ENCODE peak calls at places on chromosomes 11 and 22, in four cellular contexts. One of them, this sample, is unnamed.

GRCh38 chr11:37788141-37788877 is 1190.3 kb upstream of the RAG2 start:
- DNase-seq in SK-N-SH: no peak
- DNase-seq in HepG2: no peak
- DNase-seq in WTC11: no peak
- DNase-seq in this sample: no peak

GRCh38 chr11:24348908-24349307 is 147.9 kb upstream of the LUZP2 start:
- DNase-seq in SK-N-SH: peak
- DNase-seq in HepG2: no peak
- DNase-seq in WTC11: no peak
- DNase-seq in this sample: no peak

GRCh38 chr11:108891143-108891542 is 226.3 kb downstream of the DDX10 start:
- DNase-seq in SK-N-SH: no peak
- DNase-seq in HepG2: no peak
- DNase-seq in WTC11: no peak
- DNase-seq in this sample: no peak

GRCh38 chr22:19568337-19569311 is 44.4 kb upstream of the CLDN5 start:
- DNase-seq in SK-N-SH: no peak
- DNase-seq in HepG2: no peak
- DNase-seq in WTC11: no peak
- DNase-seq in this sample: peak

GRCh38 chr11:12276831-12277475 is 100.4 kb upstream of the PARVA start:
- DNase-seq in SK-N-SH: no peak
- DNase-seq in HepG2: no peak
- DNase-seq in WTC11: no peak
- DNase-seq in this sample: no peak

GRCh38 chr11:13030857-13031256 is 21.7 kb downstream of the RASSF10 start:
- DNase-seq in SK-N-SH: peak
- DNase-seq in HepG2: peak
- DNase-seq in WTC11: no peak
- DNase-seq in this sample: no peak

GRCh38 chr11:113906038-113906437 is 1.4 kb downstream of the HTR3B start:
- DNase-seq in SK-N-SH: no peak
- DNase-seq in HepG2: peak
- DNase-seq in WTC11: peak
- DNase-seq in this sample: peak

GRCh38 chr11:16632295-16633200 is 105.9 kb upstream of the C11orf58 start:
- DNase-seq in SK-N-SH: no peak
- DNase-seq in HepG2: peak
- DNase-seq in WTC11: no peak
- DNase-seq in this sample: peak

GRCh38 chr22:17266261-17266971 is 47.2 kb upstream of the ADA2 start:
- DNase-seq in SK-N-SH: no peak
- DNase-seq in HepG2: no peak
- DNase-seq in WTC11: peak
- DNase-seq in this sample: no peak

GRCh38 chr22:41074061-41074460 is 18.3 kb upstream of the EP300 start:
- DNase-seq in SK-N-SH: no peak
- DNase-seq in HepG2: no peak
- DNase-seq in WTC11: no peak
- DNase-seq in this sample: no peak

GRCh38 chr11:12221136-12221535 is 110.7 kb downstream of the MICAL2 start:
- DNase-seq in SK-N-SH: no peak
- DNase-seq in HepG2: no peak
- DNase-seq in WTC11: no peak
- DNase-seq in this sample: no peak

GRCh38 chr22:31185056-31185455 is 25.1 kb downstream of the RNF185 start:
- DNase-seq in SK-N-SH: no peak
- DNase-seq in HepG2: no peak
- DNase-seq in WTC11: no peak
- DNase-seq in this sample: no peak

GRCh38 chr11:112554586-112554985 is 293.9 kb upstream of the PLET1 start:
- DNase-seq in SK-N-SH: no peak
- DNase-seq in HepG2: no peak
- DNase-seq in WTC11: no peak
- DNase-seq in this sample: no peak

GRCh38 chr11:64650923-64651523 is 60.0 kb downstream of the SLC22A12 start:
- DNase-seq in SK-N-SH: no peak
- DNase-seq in HepG2: no peak
- DNase-seq in WTC11: peak
- DNase-seq in this sample: peak

GRCh38 chr11:114080769-114081168 is 21.3 kb downstream of the ZBTB16 start:
- DNase-seq in SK-N-SH: no peak
- DNase-seq in HepG2: no peak
- DNase-seq in WTC11: no peak
- DNase-seq in this sample: no peak

GRCh38 chr11:69326622-69327219 is 32.8 kb downstream of the MYEOV start:
- DNase-seq in SK-N-SH: no peak
- DNase-seq in HepG2: no peak
- DNase-seq in WTC11: no peak
- DNase-seq in this sample: no peak

GRCh38 chr11:2305862-2306823 is 4.3 kb downstream of the TSPAN32 start:
- DNase-seq in SK-N-SH: peak
- DNase-seq in HepG2: no peak
- DNase-seq in WTC11: no peak
- DNase-seq in this sample: no peak

GRCh38 chr11:83235825-83236224 is 42.3 kb downstream of the ANKRD42 start:
- DNase-seq in SK-N-SH: no peak
- DNase-seq in HepG2: no peak
- DNase-seq in WTC11: no peak
- DNase-seq in this sample: no peak

GRCh38 chr11:17906436-17906835 is 106.4 kb downstream of the SERGEF start:
- DNase-seq in SK-N-SH: peak
- DNase-seq in HepG2: no peak
- DNase-seq in WTC11: peak
- DNase-seq in this sample: peak

GRCh38 chr11:131446657-131447056 is 76.2 kb downstream of the NTM start:
- DNase-seq in SK-N-SH: no peak
- DNase-seq in HepG2: no peak
- DNase-seq in WTC11: no peak
- DNase-seq in this sample: no peak

GRCh38 chr22:44862981-44863860 is 110.8 kb downstream of the ARHGAP8 start:
- DNase-seq in SK-N-SH: no peak
- DNase-seq in HepG2: no peak
- DNase-seq in WTC11: peak
- DNase-seq in this sample: peak

GRCh38 chr11:128569291-128569690 is 18.1 kb downstream of the ETS1 start:
- DNase-seq in SK-N-SH: no peak
- DNase-seq in HepG2: no peak
- DNase-seq in WTC11: no peak
- DNase-seq in this sample: no peak

GRCh38 chr11:833114-833791 is 501 bp downstream of the CD151 start:
- DNase-seq in SK-N-SH: peak
- DNase-seq in HepG2: no peak
- DNase-seq in WTC11: no peak
- DNase-seq in this sample: peak

GRCh38 chr22:38222797-38223119 is 21.0 kb downstream of the MAFF start:
- DNase-seq in SK-N-SH: no peak
- DNase-seq in HepG2: no peak
- DNase-seq in WTC11: no peak
- DNase-seq in this sample: no peak

GRCh38 chr11:26841818-26842457 is 120.1 kb upstream of the SLC5A12 start:
- DNase-seq in SK-N-SH: no peak
- DNase-seq in HepG2: no peak
- DNase-seq in WTC11: no peak
- DNase-seq in this sample: no peak

GRCh38 chr11:92897487-92897886 is 72.0 kb upstream of the MTNR1B start:
- DNase-seq in SK-N-SH: no peak
- DNase-seq in HepG2: no peak
- DNase-seq in WTC11: no peak
- DNase-seq in this sample: no peak

GRCh38 chr11:78139422-78140391 is at the start of gene ALG8:
- DNase-seq in SK-N-SH: peak
- DNase-seq in HepG2: peak
- DNase-seq in WTC11: peak
- DNase-seq in this sample: peak

GRCh38 chr11:7604331-7604973 is 68.8 kb downstream of the CYB5R2 start:
- DNase-seq in SK-N-SH: no peak
- DNase-seq in HepG2: no peak
- DNase-seq in WTC11: no peak
- DNase-seq in this sample: peak

GRCh38 chr11:2587976-2588748 is 111.6 kb downstream of the KCNQ1OT1 start:
- DNase-seq in SK-N-SH: peak
- DNase-seq in HepG2: no peak
- DNase-seq in WTC11: no peak
- DNase-seq in this sample: peak

GRCh38 chr11:76208829-76209670 is 2.7 kb upstream of the WNT11 start:
- DNase-seq in SK-N-SH: peak
- DNase-seq in HepG2: peak
- DNase-seq in WTC11: peak
- DNase-seq in this sample: no peak

GRCh38 chr11:62544521-62545436 is 1.8 kb downstream of the AHNAK start:
- DNase-seq in SK-N-SH: no peak
- DNase-seq in HepG2: no peak
- DNase-seq in WTC11: no peak
- DNase-seq in this sample: peak

GRCh38 chr11:82703796-82704195 is 29.9 kb downstream of the FAM181B start:
- DNase-seq in SK-N-SH: no peak
- DNase-seq in HepG2: no peak
- DNase-seq in WTC11: no peak
- DNase-seq in this sample: no peak

GRCh38 chr11:131909426-131910200 is 539.2 kb downstream of the NTM start:
- DNase-seq in SK-N-SH: no peak
- DNase-seq in HepG2: no peak
- DNase-seq in WTC11: no peak
- DNase-seq in this sample: no peak

GRCh38 chr11:14973621-14974020 is 1.5 kb upstream of the CALCA start:
- DNase-seq in SK-N-SH: peak
- DNase-seq in HepG2: no peak
- DNase-seq in WTC11: peak
- DNase-seq in this sample: no peak

GRCh38 chr22:50326959-50327710 is at the start of gene DENND6B:
- DNase-seq in SK-N-SH: peak
- DNase-seq in HepG2: peak
- DNase-seq in WTC11: peak
- DNase-seq in this sample: peak

GRCh38 chr11:70839851-70840250 is 412.5 kb downstream of the SHANK2 start:
- DNase-seq in SK-N-SH: no peak
- DNase-seq in HepG2: no peak
- DNase-seq in WTC11: no peak
- DNase-seq in this sample: no peak

GRCh38 chr22:38315801-38316339 is 1.4 kb downstream of the CSNK1E start:
- DNase-seq in SK-N-SH: no peak
- DNase-seq in HepG2: no peak
- DNase-seq in WTC11: no peak
- DNase-seq in this sample: no peak

GRCh38 chr22:30564045-30564765 is 10.3 kb downstream of the GAL3ST1 start:
- DNase-seq in SK-N-SH: peak
- DNase-seq in HepG2: no peak
- DNase-seq in WTC11: no peak
- DNase-seq in this sample: no peak

GRCh38 chr22:36010913-36011312 is 17.7 kb downstream of the RBFOX2 start:
- DNase-seq in SK-N-SH: peak
- DNase-seq in HepG2: no peak
- DNase-seq in WTC11: no peak
- DNase-seq in this sample: no peak
- TF ChIP-seq FOXJ3 in SK-N-SH: peak
- TF ChIP-seq FOXJ3 in HepG2: no peak
- TF ChIP-seq FOXJ3 in WTC11: no peak
- TF ChIP-seq FOXJ3 in this sample: no peak

DNA sequence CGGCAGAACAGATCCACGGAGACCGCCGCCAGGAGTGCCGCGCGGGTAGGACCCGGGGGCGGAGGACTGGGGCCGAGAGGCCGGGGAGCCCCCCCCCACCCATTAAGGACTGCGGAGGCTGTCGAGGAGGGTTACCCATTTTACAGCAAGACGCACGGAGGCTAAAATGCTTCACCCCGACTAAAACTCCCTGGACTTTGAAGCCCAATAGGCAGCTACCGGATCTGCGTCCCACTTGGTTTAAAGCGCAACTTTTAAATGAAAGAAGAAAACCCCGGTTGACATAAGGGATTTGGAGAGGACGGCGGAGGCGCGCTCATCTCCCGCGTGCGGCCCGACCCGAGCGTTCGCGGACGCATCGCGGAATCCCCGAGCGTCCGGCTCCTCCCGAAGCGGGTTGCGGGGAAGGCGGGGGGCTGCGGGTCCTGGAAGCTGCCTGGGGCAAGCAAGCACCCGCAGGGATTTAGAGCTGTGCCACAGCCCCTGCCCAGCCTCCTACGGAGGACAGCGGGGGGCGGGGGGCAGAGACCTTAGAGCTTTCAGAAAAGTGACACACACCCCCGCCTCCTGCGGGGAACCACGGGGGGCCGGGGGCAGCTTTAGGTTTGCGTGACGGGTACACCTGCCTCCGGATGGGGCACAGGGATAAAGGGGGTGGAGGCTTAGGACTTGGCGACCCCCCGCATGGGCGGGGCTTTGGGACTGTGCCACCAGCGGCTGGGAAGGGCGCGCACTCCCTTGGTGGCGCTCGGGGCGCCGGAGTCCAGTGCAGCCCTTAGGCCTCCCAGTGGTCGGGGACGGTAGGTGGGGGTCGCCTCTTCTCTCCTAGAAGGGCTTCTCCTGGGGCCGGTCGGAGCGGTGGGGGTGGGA is 761 bp upstream of the CELSR1 start:
- DNase-seq in SK-N-SH: peak
- DNase-seq in HepG2: no peak
- DNase-seq in WTC11: peak
- DNase-seq in this sample: no peak
- TF ChIP-seq FOXJ3 in SK-N-SH: no peak
- TF ChIP-seq FOXJ3 in HepG2: no peak
- TF ChIP-seq FOXJ3 in WTC11: no peak
- TF ChIP-seq FOXJ3 in this sample: no peak

GRCh38 chr11:57648791-57649735 is 649 bp downstream of the YPEL4 start:
- DNase-seq in SK-N-SH: peak
- DNase-seq in HepG2: no peak
- DNase-seq in WTC11: peak
- DNase-seq in this sample: no peak

GRCh38 chr11:57646756-57647303 is 2.9 kb downstream of the YPEL4 start:
- DNase-seq in SK-N-SH: no peak
- DNase-seq in HepG2: no peak
- DNase-seq in WTC11: peak
- DNase-seq in this sample: no peak

GRCh38 chr11:57649826-57650738 is at the start of gene YPEL4:
- DNase-seq in SK-N-SH: peak
- DNase-seq in HepG2: no peak
- DNase-seq in WTC11: peak
- DNase-seq in this sample: peak

GRCh38 chr11:57647368-57647767 is 2.3 kb downstream of the YPEL4 start:
- DNase-seq in SK-N-SH: peak
- DNase-seq in HepG2: no peak
- DNase-seq in WTC11: peak
- DNase-seq in this sample: no peak

GRCh38 chr11:57647960-57648776 is 1.5 kb downstream of the YPEL4 start:
- DNase-seq in SK-N-SH: peak
- DNase-seq in HepG2: no peak
- DNase-seq in WTC11: no peak
- DNase-seq in this sample: peak
- TF ChIP-seq FOXJ3 in SK-N-SH: no peak
- TF ChIP-seq FOXJ3 in HepG2: no peak
- TF ChIP-seq FOXJ3 in WTC11: no peak
- TF ChIP-seq FOXJ3 in this sample: no peak

GRCh38 chr22:21104126-21104691 is 58.5 kb downstream of the LRRC74B start:
- DNase-seq in SK-N-SH: no peak
- DNase-seq in HepG2: no peak
- DNase-seq in WTC11: no peak
- DNase-seq in this sample: no peak
- TF ChIP-seq FOXJ3 in SK-N-SH: no peak
- TF ChIP-seq FOXJ3 in HepG2: no peak
- TF ChIP-seq FOXJ3 in WTC11: no peak
- TF ChIP-seq FOXJ3 in this sample: no peak

This sample was measured in K562.